ENCODE peak calls at places on chromosomes 11 and 22, in five cellular contexts. W, D, O, Q and G are unnamed samples.

GRCh38 chr11:33310720-33311500 is 53.7 kb downstream of the HIPK3 start:
- DNase-seq in W (no peak), D (no peak), O (peak; percentile 74), Q (peak; percentile 22), G (peak; percentile 49)

GRCh38 chr11:58576792-58577440 is 1.3 kb upstream of the LPXN start:
- DNase-seq in W (no peak), D (no peak), O (peak; percentile 3), Q (peak; percentile 79), G (no peak)

GRCh38 chr11:65016705-65017104 is 2.7 kb downstream of the ARL2 start:
- DNase-seq in W (no peak), D (no peak), O (no peak), Q (no peak), G (peak; percentile 44)

GRCh38 chr11:820655-821512 is 2.2 kb downstream of the PNPLA2 start:
- DNase-seq in W (no peak), D (no peak), O (peak; percentile 66), Q (peak; percentile 71), G (no peak)

GRCh38 chr22:19289475-19290161 is 1.9 kb downstream of the CLTCL1 start:
- DNase-seq in W (no peak), D (no peak), O (no peak), Q (peak; percentile 85), G (no peak)

GRCh38 chr11:63565728-63566127 is 2.5 kb upstream of the PLAAT2 start:
- DNase-seq in W (no peak), D (no peak), O (no peak), Q (no peak), G (peak; percentile 39)

GRCh38 chr11:27660171-27660570 is 40.1 kb downstream of the BDNF start:
- DNase-seq in W (no peak), D (no peak), O (no peak), Q (no peak), G (no peak)

GRCh38 chr11:126257764-126258163 is 10.9 kb downstream of the SRPRA start:
- DNase-seq in W (no peak), D (no peak), O (peak; percentile 78), Q (peak; percentile 42), G (no peak)

GRCh38 chr11:95067042-95067827 is 516 bp downstream of the SRSF8 start:
- DNase-seq in W (peak; percentile 65), D (peak; percentile 83), O (peak; percentile 82), Q (peak; percentile 84), G (peak; percentile 75)

GRCh38 chr11:15911377-15912044 is 444.8 kb downstream of the SOX6 start:
- DNase-seq in W (no peak), D (no peak), O (no peak), Q (peak; percentile 84), G (no peak)

GRCh38 chr11:78978831-78979230 is 404.2 kb upstream of the NARS2 start:
- DNase-seq in W (no peak), D (no peak), O (no peak), Q (no peak), G (no peak)

GRCh38 chr11:118672865-118673264 is 6.6 kb downstream of the TREH start:
- DNase-seq in W (no peak), D (no peak), O (peak; percentile 75), Q (peak; percentile 46), G (no peak)

GRCh38 chr11:128400382-128401203 is 186.8 kb downstream of the ETS1 start:
- DNase-seq in W (no peak), D (no peak), O (no peak), Q (peak; percentile 86), G (no peak)

GRCh38 chr11:87290304-87290922 is 252.7 kb downstream of the TMEM135 start:
- DNase-seq in W (peak; percentile 42), D (no peak), O (peak; percentile 95), Q (peak; percentile 69), G (no peak)
- H2BK12ac ChIP-seq in W (no peak overlapping the region), D (no peak overlapping the region), O (no peak overlapping the region), Q (no peak overlapping the region), G (no peak overlapping the region)

GRCh38 chr11:47186937-47187681 is 875 bp upstream of the PACSIN3 start:
- DNase-seq in W (peak; percentile 40), D (peak; percentile 77), O (peak; percentile 30), Q (peak; percentile 74), G (peak; percentile 77)
- H3K9ac ChIP-seq in W (no peak overlapping the region), D (no peak overlapping the region), O (peak overlapping the region; percentile 15), Q (peak overlapping the region; percentile 57), G (no peak overlapping the region)

DNA sequence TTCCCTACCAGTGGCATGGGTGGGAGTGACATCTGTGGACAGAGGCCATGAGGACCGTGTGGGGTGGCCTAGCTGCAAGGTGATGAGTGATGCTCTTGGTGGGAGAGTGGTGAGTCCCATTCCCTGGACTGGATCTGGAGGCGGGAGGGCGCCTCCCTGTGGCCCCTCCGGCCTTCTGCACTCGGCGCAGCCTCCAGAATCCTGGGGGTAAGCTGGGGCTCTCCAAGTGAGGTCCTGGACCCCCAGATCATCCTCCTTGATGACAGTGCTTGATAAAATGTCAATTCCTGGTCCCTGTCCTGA is 32.3 kb upstream of the PRR5 start:
- DNase-seq in W (no peak), D (peak; percentile 70), O (no peak), Q (peak; percentile 42), G (peak; percentile 62)
- H3K27me3 ChIP-seq in W (no peaks in the 10 kb centered on the region), D (peaks cover 16% of the 10 kb centered on the region), O (peaks cover 10% of the 10 kb centered on the region), Q (peaks cover 22% of the 10 kb centered on the region), G (peaks cover 5% of the 10 kb centered on the region)

DNA sequence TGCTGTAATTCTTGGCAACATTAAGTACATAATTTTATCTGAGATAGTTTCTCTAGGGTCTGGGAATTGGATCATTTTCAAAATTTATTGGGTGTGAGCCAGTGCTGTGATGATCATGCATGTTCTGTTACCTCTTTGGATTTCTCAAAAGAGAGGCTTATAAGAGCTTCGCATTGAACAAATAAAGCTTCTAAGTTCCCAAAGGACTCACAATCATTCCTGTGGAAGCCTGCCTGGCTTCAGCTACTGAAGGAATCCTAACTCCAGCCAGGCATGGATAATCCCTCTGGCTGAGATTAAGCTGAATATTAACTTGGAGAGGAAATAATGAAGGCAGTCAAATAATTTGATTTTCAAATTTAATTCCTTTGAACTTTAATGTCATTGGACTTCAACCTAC is 208.5 kb downstream of the RAB38 start:
- DNase-seq in W (peak; percentile 6), D (no peak), O (no peak), Q (no peak), G (no peak)
- H2BK12ac ChIP-seq in W (no peak overlapping the region), D (no peak overlapping the region), O (no peak overlapping the region), Q (no peak overlapping the region), G (no peak overlapping the region)

GRCh38 chr22:42365942-42366660 is 66.1 kb downstream of the NFAM1 start:
- DNase-seq in W (no peak), D (no peak), O (peak; percentile 45), Q (no peak), G (no peak)

GRCh38 chr22:42369250-42370041 is 62.8 kb downstream of the NFAM1 start:
- DNase-seq in W (peak; percentile 90), D (no peak), O (peak; percentile 92), Q (peak; percentile 89), G (peak; percentile 97)

GRCh38 chr22:42367980-42368378 is 64.2 kb downstream of the NFAM1 start:
- DNase-seq in W (no peak), D (no peak), O (no peak), Q (no peak), G (no peak)

GRCh38 chr22:42366815-42367581 is 65.2 kb downstream of the NFAM1 start:
- DNase-seq in W (no peak), D (no peak), O (no peak), Q (no peak), G (no peak)

DNA sequence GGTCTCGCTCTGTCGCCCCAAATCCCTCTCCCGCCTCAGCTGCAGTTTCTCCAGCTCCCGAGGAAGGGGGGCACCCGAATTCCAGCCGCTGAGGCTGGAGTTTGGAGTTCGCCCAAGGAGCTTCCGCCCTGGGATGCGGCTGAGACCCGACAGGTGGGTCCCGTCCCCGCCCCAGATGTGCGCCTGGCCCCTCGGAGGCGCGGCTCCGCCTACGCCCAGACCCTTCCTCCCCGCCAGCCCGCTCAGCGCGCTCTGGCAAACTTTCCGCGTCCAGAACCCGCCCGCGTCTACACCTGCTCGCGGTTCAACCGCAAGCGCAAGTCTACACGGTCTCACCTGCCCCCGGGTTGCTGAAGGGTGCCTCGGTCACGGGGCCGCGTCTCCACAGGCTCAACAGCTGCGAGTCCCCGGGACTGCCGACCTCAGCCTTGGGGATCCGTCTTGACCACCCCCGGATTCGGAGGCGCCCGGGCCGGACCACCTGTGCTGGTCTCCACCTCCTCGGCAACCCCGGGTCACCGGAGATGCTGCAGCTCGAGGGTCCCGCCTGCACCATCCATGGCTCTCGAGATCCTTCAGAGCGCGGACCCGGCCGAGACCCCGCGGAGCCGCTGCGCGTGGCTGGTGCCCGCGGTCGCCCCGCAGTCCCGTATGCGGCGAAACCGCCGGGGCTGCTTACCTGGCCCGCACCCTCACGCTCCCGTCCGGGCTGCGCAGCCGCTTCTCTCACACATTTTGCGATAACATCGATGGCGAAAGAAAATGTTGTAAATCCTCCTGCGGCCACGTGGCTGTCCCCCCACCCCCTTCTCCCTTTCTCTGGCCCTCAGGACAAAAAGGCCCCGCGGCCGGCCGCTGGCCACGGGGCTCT is 63.6 kb downstream of the NFAM1 start:
- DNase-seq in W (no peak), D (peak; percentile 88), O (peak; percentile 5), Q (no peak), G (peak; percentile 85)
- H3K9ac ChIP-seq in W (peak overlapping the region; percentile 80), D (peak overlapping the region; percentile 82), O (no peak overlapping the region), Q (peak overlapping the region; percentile 36), G (peak overlapping the region; percentile 52)